ENCODE peak calls at places on chromosomes 7 and 10, in ten cellular contexts. M is mammary epithelial cell, A is OCI-LY7, P is neural progenitor cell, R is Karpas-422, U is HepG2, O is hepatocyte, V is K562, T is fibroblast of lung, Y is H1. X is an unnamed sample.

GRCh38 chr10:129498680-129499079 is 31.6 kb downstream of the MGMT start:
- DNase-seq in O (no peak), Y (no peak), A (no peak), P (no peak), R (peak; percentile 63), U (no peak), M (no peak), T (no peak), V (no peak), X (no peak)

GRCh38 chr7:129840757-129841156 is 112.0 kb downstream of the UBE2H start:
- DNase-seq in Y (no peak), P (no peak), R (no peak), A (no peak), T (peak; percentile 93), U (no peak), V (no peak), O (no peak), M (no peak), X (no peak)

GRCh38 chr7:82443044-82443800 is at the start of gene CACNA2D1:
- DNase-seq in P (peak; percentile 83), R (no peak), V (no peak), U (no peak), O (peak; percentile 46), Y (no peak), T (peak; percentile 21), A (no peak), M (peak; percentile 27), X (no peak)

GRCh38 chr7:91310829-91311460 is 46.7 kb downstream of the FZD1 start:
- DNase-seq in M (peak; percentile 34), A (no peak), P (peak; percentile 37), R (no peak), Y (no peak), O (no peak), V (no peak), T (peak; percentile 81), U (no peak), X (no peak)

GRCh38 chr7:134088199-134088598 is 38.9 kb upstream of the LRGUK start:
- DNase-seq in A (no peak), Y (no peak), U (no peak), T (no peak), R (no peak), P (no peak), M (no peak), V (no peak), O (no peak), X (no peak)

GRCh38 chr10:51386248-51386885 is 312.1 kb downstream of the PRKG1 start:
- DNase-seq in V (no peak), U (no peak), P (peak; percentile 45), O (no peak), Y (no peak), M (no peak), T (peak; percentile 88), A (no peak), R (no peak), X (no peak)

GRCh38 chr7:111486472-111487142 is 75.7 kb downstream of the IMMP2L start:
- DNase-seq in A (peak; percentile 49), T (peak; percentile 39), O (peak; percentile 65), U (peak; percentile 41), M (peak; percentile 31), R (peak; percentile 82), V (peak; percentile 44), P (peak; percentile 60), Y (no peak), X (no peak)

GRCh38 chr10:96400465-96400864 is 41.7 kb upstream of the OPALIN start:
- DNase-seq in U (no peak), M (no peak), O (no peak), V (no peak), Y (no peak), R (no peak), A (no peak), T (no peak), P (no peak), X (no peak)

GRCh38 chr7:945147-945555 is 9.3 kb downstream of the ADAP1 start:
- DNase-seq in M (no peak), P (no peak), R (no peak), T (no peak), Y (no peak), A (no peak), O (no peak), V (no peak), U (no peak), X (no peak)

GRCh38 chr7:27110163-27110976 is 7.9 kb upstream of the HOXA2 start:
- DNase-seq in P (peak; percentile 67), V (no peak), Y (no peak), M (peak; percentile 76), T (peak; percentile 98), R (no peak), U (no peak), O (peak; percentile 67), A (no peak), X (no peak)

GRCh38 chr7:91550931-91551330 is 286.7 kb downstream of the FZD1 start:
- DNase-seq in R (no peak), M (no peak), A (no peak), U (no peak), V (no peak), Y (no peak), T (peak; percentile 49), P (no peak), O (no peak), X (no peak)

GRCh38 chr10:82228701-82229100 is 353.7 kb downstream of the NRG3 start:
- DNase-seq in T (no peak), Y (no peak), U (no peak), P (no peak), V (no peak), M (peak; percentile 23), A (no peak), O (no peak), R (no peak), X (no peak)

GRCh38 chr10:7354330-7355047 is 56.3 kb downstream of the SFMBT2 start:
- DNase-seq in V (no peak), R (no peak), U (no peak), Y (no peak), A (no peak), M (peak; percentile 61), P (no peak), O (peak; percentile 22), T (peak; percentile 74), X (peak; percentile 15)

GRCh38 chr7:135257790-135258189 is 24.2 kb downstream of the STRA8 start:
- DNase-seq in M (no peak), U (peak; percentile 79), T (no peak), O (no peak), R (no peak), V (no peak), A (no peak), Y (no peak), P (no peak), X (no peak)

GRCh38 chr10:118356628-118357027 is 14.5 kb upstream of the FAM204A start:
- DNase-seq in V (no peak), Y (no peak), A (no peak), P (no peak), R (no peak), T (no peak), M (no peak), U (no peak), O (no peak), X (no peak)

GRCh38 chr7:159031135-159031701 is 113.4 kb downstream of the VIPR2 start:
- DNase-seq in U (no peak), O (no peak), R (no peak), A (no peak), V (peak; percentile 50), T (no peak), M (no peak), P (peak; percentile 69), Y (no peak), X (no peak)

DNA sequence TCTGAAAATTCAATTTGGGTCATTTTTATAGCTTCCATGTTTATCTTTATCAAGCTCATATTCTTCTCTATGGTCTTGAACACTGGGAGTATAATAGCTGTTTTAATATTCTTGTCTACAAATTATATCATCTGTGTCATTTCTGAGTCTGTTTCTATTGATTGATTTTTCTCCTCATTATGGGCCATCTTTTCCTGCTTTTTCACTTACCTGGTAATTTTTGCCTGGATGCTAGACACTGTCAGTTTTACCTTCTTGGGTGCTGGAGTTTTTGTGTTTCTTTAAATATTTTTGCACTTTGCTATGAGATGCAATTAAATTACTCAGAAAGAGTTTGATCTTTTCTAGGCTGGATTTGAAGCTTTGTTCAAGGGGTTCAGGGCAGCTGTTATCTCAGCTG is 26.8 kb upstream of the KDM7A start:
- DNase-seq in M (no peak), Y (no peak), T (no peak), R (no peak), A (no peak), O (no peak), P (no peak), U (no peak), V (no peak), X (no peak)
- H3K79me2 ChIP-seq in M (no peaks in the 10 kb centered on the region), Y (no peaks in the 10 kb centered on the region), T (no peaks in the 10 kb centered on the region), R (no peaks in the 10 kb centered on the region), A (no peaks in the 10 kb centered on the region), O (no peaks in the 10 kb centered on the region), P (no peaks in the 10 kb centered on the region), U (no peaks in the 10 kb centered on the region), V (no peaks in the 10 kb centered on the region), X (no peaks in the 10 kb centered on the region)

DNA sequence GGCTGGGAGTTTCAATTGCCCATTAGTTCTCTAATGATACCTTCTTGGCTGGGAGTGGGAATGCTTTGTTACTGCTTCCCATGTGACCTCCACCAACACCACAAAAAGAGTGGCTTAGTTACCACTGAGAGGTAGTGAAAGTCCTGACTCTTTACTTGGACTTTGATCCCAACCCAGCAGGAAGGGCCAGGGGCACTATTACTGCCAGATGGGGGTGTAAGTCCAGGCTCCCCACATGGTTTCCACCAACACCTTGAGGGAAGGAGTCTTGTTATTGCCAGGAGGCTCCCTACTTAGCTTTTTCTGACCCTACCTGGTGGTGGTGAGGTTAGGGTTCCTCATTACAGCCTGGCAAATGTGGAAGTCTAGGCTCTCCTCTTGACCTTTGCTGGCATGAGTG is 11.4 kb downstream of the GGCT start:
- DNase-seq in U (peak; percentile 34), M (no peak), T (no peak), O (peak; percentile 41), V (no peak), A (no peak), Y (no peak), R (no peak), P (no peak), X (no peak)
- H3K79me2 ChIP-seq in U (no peaks in the 10 kb centered on the region), M (peaks cover 3% of the 10 kb centered on the region), T (no peaks in the 10 kb centered on the region), O (no peaks in the 10 kb centered on the region), V (no peaks in the 10 kb centered on the region), A (no peaks in the 10 kb centered on the region), Y (no peaks in the 10 kb centered on the region), R (no peaks in the 10 kb centered on the region), P (no peaks in the 10 kb centered on the region), X (no peaks in the 10 kb centered on the region)

DNA sequence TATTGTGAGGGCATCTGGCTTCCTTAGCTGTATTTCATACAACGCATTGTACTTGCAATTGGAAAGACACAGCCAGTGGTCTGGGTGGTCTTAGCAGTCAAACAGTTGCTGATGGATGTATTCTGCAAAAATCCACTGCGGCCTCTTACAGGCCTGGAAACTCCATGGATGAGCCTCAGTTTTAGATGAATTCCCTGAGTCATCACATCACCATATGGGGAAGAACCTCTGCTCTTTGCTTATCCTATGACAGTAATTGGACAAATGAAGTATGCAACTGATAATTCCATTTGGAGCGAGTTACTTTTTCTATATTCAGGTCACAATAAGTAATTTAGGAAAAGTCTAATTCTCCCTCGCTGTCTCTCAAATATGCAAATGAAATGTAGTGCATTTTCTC is 78.7 kb downstream of the WDFY4 start:
- DNase-seq in Y (no peak), U (no peak), T (no peak), M (no peak), V (no peak), P (no peak), A (no peak), O (no peak), R (no peak), X (no peak)
- H3K79me2 ChIP-seq in Y (no peaks in the 10 kb centered on the region), U (no peaks in the 10 kb centered on the region), T (no peaks in the 10 kb centered on the region), M (no peaks in the 10 kb centered on the region), V (no peaks in the 10 kb centered on the region), P (no peaks in the 10 kb centered on the region), A (peaks cover 7% of the 10 kb centered on the region), O (no peaks in the 10 kb centered on the region), R (peaks cover 65% of the 10 kb centered on the region), X (no peaks in the 10 kb centered on the region)

GRCh38 chr10:420154-421121 is 269.0 kb downstream of the DIP2C start:
- DNase-seq in O (no peak), U (no peak), V (no peak), Y (no peak), A (no peak), M (no peak), P (no peak), R (no peak), T (peak; percentile 44), X (no peak)
- H3K79me2 ChIP-seq in O (no peaks in the 10 kb centered on the region), U (no peaks in the 10 kb centered on the region), V (no peaks in the 10 kb centered on the region), Y (no peaks in the 10 kb centered on the region), A (no peaks in the 10 kb centered on the region), M (no peaks in the 10 kb centered on the region), P (no peaks in the 10 kb centered on the region), R (no peaks in the 10 kb centered on the region), T (no peaks in the 10 kb centered on the region), X (no peaks in the 10 kb centered on the region)

X was measured in keratinocyte.